ENCODE peak calls at places on chromosomes 13 and 19, in four cellular contexts. One of them, this sample, is unnamed.

GRCh38 chr19:50663280-50663790 is 14.1 kb downstream of the C19orf81 start:
- DNase-seq in K562: peak; percentile 60
- DNase-seq in HepG2: peak; percentile 27
- DNase-seq in GM12878: no peak
- DNase-seq in this sample: no peak

GRCh38 chr19:55077106-55077505 is 1.4 kb downstream of the EPS8L1 start:
- DNase-seq in GM12878: no peak
- DNase-seq in K562: no peak
- DNase-seq in HepG2: no peak
- DNase-seq in this sample: no peak

GRCh38 chr13:24161010-24161775 is 673 bp downstream of the SPATA13 start:
- DNase-seq in K562: peak; percentile 7
- DNase-seq in HepG2: peak; percentile 55
- DNase-seq in GM12878: no peak
- DNase-seq in this sample: peak; percentile 48

GRCh38 chr19:16587031-16588023 is 15.1 kb upstream of the SLC35E1 start:
- DNase-seq in GM12878: peak; percentile 84
- DNase-seq in K562: no peak
- DNase-seq in HepG2: no peak
- DNase-seq in this sample: no peak

GRCh38 chr19:33234092-33234491 is 8.4 kb upstream of the SLC7A10 start:
- DNase-seq in HepG2: no peak
- DNase-seq in GM12878: no peak
- DNase-seq in K562: no peak
- DNase-seq in this sample: no peak

GRCh38 chr13:22454586-22454985 is 726.2 kb upstream of the SGCG start:
- DNase-seq in K562: no peak
- DNase-seq in HepG2: no peak
- DNase-seq in GM12878: no peak
- DNase-seq in this sample: peak; percentile 36

GRCh38 chr19:53537126-53537522 is 821 bp upstream of the ZNF331 start:
- DNase-seq in GM12878: no peak
- DNase-seq in K562: no peak
- DNase-seq in HepG2: no peak
- DNase-seq in this sample: no peak

GRCh38 chr19:2432131-2432848 is 4.9 kb upstream of the TIMM13 start:
- DNase-seq in HepG2: no peak
- DNase-seq in K562: no peak
- DNase-seq in GM12878: no peak
- DNase-seq in this sample: no peak

GRCh38 chr13:24865158-24865557 is 101.2 kb downstream of the RNF17 start:
- DNase-seq in K562: no peak
- DNase-seq in HepG2: no peak
- DNase-seq in GM12878: no peak
- DNase-seq in this sample: no peak

GRCh38 chr13:64488731-64489130 is 2741.4 kb downstream of the PCDH9 start:
- DNase-seq in K562: no peak
- DNase-seq in GM12878: no peak
- DNase-seq in HepG2: no peak
- DNase-seq in this sample: no peak

GRCh38 chr13:61339054-61339621 is 76.5 kb downstream of the PCDH20 start:
- DNase-seq in K562: no peak
- DNase-seq in GM12878: no peak
- DNase-seq in HepG2: no peak
- DNase-seq in this sample: peak; percentile 19

GRCh38 chr13:86870388-86870966 is 800.7 kb upstream of the SLITRK5 start:
- DNase-seq in K562: no peak
- DNase-seq in GM12878: no peak
- DNase-seq in HepG2: peak; percentile 3
- DNase-seq in this sample: no peak

GRCh38 chr13:29319451-29319850 is 276.0 kb downstream of the SLC7A1 start:
- DNase-seq in HepG2: no peak
- DNase-seq in K562: no peak
- DNase-seq in GM12878: no peak
- DNase-seq in this sample: peak; percentile 61

GRCh38 chr13:51645154-51645650 is 60.9 kb downstream of the WDFY2 start:
- DNase-seq in GM12878: no peak
- DNase-seq in HepG2: no peak
- DNase-seq in K562: no peak
- DNase-seq in this sample: no peak

GRCh38 chr13:109904218-109904617 is 117.8 kb upstream of the IRS2 start:
- DNase-seq in K562: peak; percentile 20
- DNase-seq in HepG2: no peak
- DNase-seq in GM12878: no peak
- DNase-seq in this sample: no peak

GRCh38 chr13:97321101-97321500 is 99.0 kb downstream of the MBNL2 start:
- DNase-seq in HepG2: no peak
- DNase-seq in GM12878: no peak
- DNase-seq in K562: peak; percentile 32
- DNase-seq in this sample: no peak

GRCh38 chr13:27962982-27963381 is 6.1 kb downstream of the CDX2 start:
- DNase-seq in HepG2: no peak
- DNase-seq in K562: no peak
- DNase-seq in GM12878: no peak
- DNase-seq in this sample: no peak

GRCh38 chr19:15300533-15301194 is 31.7 kb downstream of the BRD4 start:
- DNase-seq in GM12878: no peak
- DNase-seq in HepG2: no peak
- DNase-seq in K562: no peak
- DNase-seq in this sample: no peak

GRCh38 chr13:43687038-43687437 is 99.7 kb downstream of the ENOX1 start:
- DNase-seq in HepG2: no peak
- DNase-seq in GM12878: no peak
- DNase-seq in K562: no peak
- DNase-seq in this sample: no peak

GRCh38 chr13:51643882-51644281 is 59.6 kb downstream of the WDFY2 start:
- DNase-seq in K562: no peak
- DNase-seq in HepG2: peak; percentile 63
- DNase-seq in GM12878: no peak
- DNase-seq in this sample: no peak

GRCh38 chr19:41518141-41518540 is 57.8 kb upstream of the CEACAM21 start:
- DNase-seq in HepG2: no peak
- DNase-seq in GM12878: no peak
- DNase-seq in K562: no peak
- DNase-seq in this sample: no peak

GRCh38 chr19:41527079-41527478 is 48.9 kb upstream of the CEACAM21 start:
- DNase-seq in HepG2: no peak
- DNase-seq in K562: no peak
- DNase-seq in GM12878: no peak
- DNase-seq in this sample: no peak

GRCh38 chr19:41521860-41522555 is 54.0 kb upstream of the CEACAM21 start:
- DNase-seq in GM12878: no peak
- DNase-seq in K562: no peak
- DNase-seq in HepG2: no peak
- DNase-seq in this sample: peak; percentile 52
- TF ChIP-seq TCF7 in GM12878: no peak
- TF ChIP-seq TCF7 in K562: no peak
- TF ChIP-seq TCF7 in HepG2: no peak
- TF ChIP-seq TCF7 in this sample: no peak

GRCh38 chr19:49549045-49549444 is 21.2 kb downstream of the RCN3 start:
- DNase-seq in GM12878: no peak
- DNase-seq in K562: no peak
- DNase-seq in HepG2: no peak
- DNase-seq in this sample: no peak
- TF ChIP-seq ATF3 in GM12878: no peak
- TF ChIP-seq ATF3 in K562: no peak
- TF ChIP-seq ATF3 in HepG2: no peak
- TF ChIP-seq ATF3 in this sample: no peak

GRCh38 chr13:113045214-113046007 is 60.2 kb upstream of the F7 start:
- DNase-seq in GM12878: no peak
- DNase-seq in HepG2: no peak
- DNase-seq in K562: no peak
- DNase-seq in this sample: no peak

GRCh38 chr13:113043931-113044330 is 61.7 kb upstream of the F7 start:
- DNase-seq in K562: no peak
- DNase-seq in GM12878: no peak
- DNase-seq in HepG2: no peak
- DNase-seq in this sample: no peak

GRCh38 chr13:113046066-113046882 is 59.3 kb upstream of the F7 start:
- DNase-seq in GM12878: no peak
- DNase-seq in K562: no peak
- DNase-seq in HepG2: no peak
- DNase-seq in this sample: no peak

GRCh38 chr13:113043001-113043630 is 62.5 kb upstream of the F7 start:
- DNase-seq in HepG2: no peak
- DNase-seq in K562: no peak
- DNase-seq in GM12878: no peak
- DNase-seq in this sample: no peak

GRCh38 chr13:113044431-113045114 is 61.0 kb upstream of the F7 start:
- DNase-seq in HepG2: no peak
- DNase-seq in K562: no peak
- DNase-seq in GM12878: no peak
- DNase-seq in this sample: no peak
- TF ChIP-seq TCF7 in HepG2: no peak
- TF ChIP-seq TCF7 in K562: no peak
- TF ChIP-seq TCF7 in GM12878: no peak
- TF ChIP-seq TCF7 in this sample: no peak

GRCh38 chr19:38736036-38736412 is 8.2 kb downstream of the CAPN12 start:
- DNase-seq in K562: peak; percentile 73
- DNase-seq in GM12878: no peak
- DNase-seq in HepG2: no peak
- DNase-seq in this sample: peak; percentile 60
- TF ChIP-seq ATF3 in K562: no peak
- TF ChIP-seq ATF3 in GM12878: no peak
- TF ChIP-seq ATF3 in HepG2: no peak
- TF ChIP-seq ATF3 in this sample: no peak

DNA sequence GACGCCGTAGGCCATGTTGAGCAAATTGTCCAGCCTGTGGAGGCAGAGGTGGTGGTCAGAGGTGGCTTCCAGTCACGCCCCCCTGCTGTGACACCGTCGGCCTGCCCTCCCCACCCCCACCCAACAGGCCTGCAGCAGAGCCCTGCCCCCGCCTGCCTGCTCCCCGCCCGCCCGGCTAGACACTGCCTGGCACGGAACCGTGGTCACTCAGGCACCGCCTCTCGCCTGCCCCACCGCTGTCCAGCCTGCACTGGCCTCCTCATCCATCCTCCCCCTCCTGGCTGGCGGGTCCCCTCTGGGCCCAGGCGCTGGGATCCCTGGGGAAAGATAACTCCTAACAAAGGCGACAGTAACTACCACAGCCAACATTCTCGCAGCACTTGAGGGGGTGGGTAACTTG is 21.7 kb downstream of the PRKCSH start:
- DNase-seq in HepG2: no peak
- DNase-seq in K562: peak; percentile 69
- DNase-seq in GM12878: no peak
- DNase-seq in this sample: no peak
- TF ChIP-seq TCF7 in HepG2: no peak
- TF ChIP-seq TCF7 in K562: no peak
- TF ChIP-seq TCF7 in GM12878: no peak
- TF ChIP-seq TCF7 in this sample: no peak

GRCh38 chr19:469833-470232 is 9.0 kb upstream of the SHC2 start:
- DNase-seq in GM12878: no peak
- DNase-seq in K562: no peak
- DNase-seq in HepG2: no peak
- DNase-seq in this sample: no peak
- TF ChIP-seq ATF3 in GM12878: no peak
- TF ChIP-seq ATF3 in K562: no peak
- TF ChIP-seq ATF3 in HepG2: no peak
- TF ChIP-seq ATF3 in this sample: no peak

DNA sequence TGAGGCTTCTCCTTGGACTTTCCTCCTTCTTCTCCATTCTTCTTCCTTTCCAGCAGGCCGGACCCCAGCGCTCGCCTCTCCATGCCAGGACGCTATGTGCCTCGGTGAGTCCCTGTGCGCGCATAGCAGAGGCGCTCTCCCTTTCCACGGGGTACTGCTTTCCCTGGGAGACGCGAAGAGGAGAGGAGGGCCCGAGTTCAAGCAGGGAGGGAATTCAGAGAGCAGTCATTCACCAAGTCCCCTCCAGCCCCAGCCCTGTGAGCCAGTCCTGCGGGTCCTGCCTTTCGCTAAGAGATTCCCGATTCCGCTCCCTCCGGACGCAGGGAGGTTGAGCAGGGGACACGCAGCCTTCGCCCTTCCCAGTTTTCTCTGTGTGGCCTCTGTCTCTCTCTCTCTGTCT is 160.4 kb downstream of the EFNB2 start:
- DNase-seq in K562: no peak
- DNase-seq in GM12878: no peak
- DNase-seq in HepG2: no peak
- DNase-seq in this sample: no peak
- TF ChIP-seq TCF7 in K562: no peak
- TF ChIP-seq TCF7 in GM12878: no peak
- TF ChIP-seq TCF7 in HepG2: no peak
- TF ChIP-seq TCF7 in this sample: no peak

GRCh38 chr13:34019870-34020269 is 201.9 kb downstream of the RFC3 start:
- DNase-seq in GM12878: no peak
- DNase-seq in HepG2: peak; percentile 99
- DNase-seq in K562: no peak
- DNase-seq in this sample: no peak
- TF ChIP-seq ATF3 in GM12878: no peak
- TF ChIP-seq ATF3 in HepG2: peak; percentile 73
- TF ChIP-seq ATF3 in K562: no peak
- TF ChIP-seq ATF3 in this sample: no peak

This sample was measured in WTC11.